ENCODE peak calls at places on chromosomes 6 and 20, in four cellular contexts. One of them, this sample, is unnamed.

GRCh38 chr20:1652960-1653359 is 4.6 kb downstream of the SIRPG start:
- DNase-seq in SK-N-SH: no peak
- DNase-seq in K562: no peak
- DNase-seq in HL-60: peak
- DNase-seq in this sample: no peak

GRCh38 chr6:4059115-4059777 is 19.7 kb downstream of the FAM217A start:
- DNase-seq in SK-N-SH: no peak
- DNase-seq in K562: peak
- DNase-seq in HL-60: no peak
- DNase-seq in this sample: peak

GRCh38 chr20:23889775-23890187 is 10.2 kb upstream of the CST5 start:
- DNase-seq in SK-N-SH: peak
- DNase-seq in K562: peak
- DNase-seq in HL-60: peak
- DNase-seq in this sample: peak

GRCh38 chr6:106496791-106497190 is 132.5 kb downstream of the RTN4IP1 start:
- DNase-seq in SK-N-SH: no peak
- DNase-seq in K562: no peak
- DNase-seq in HL-60: no peak
- DNase-seq in this sample: no peak

GRCh38 chr6:109526905-109527628 is 44.0 kb upstream of the ZBTB24 start:
- DNase-seq in SK-N-SH: peak
- DNase-seq in K562: peak
- DNase-seq in HL-60: peak
- DNase-seq in this sample: peak

GRCh38 chr6:87274660-87275273 is 47.6 kb upstream of the SMIM8 start:
- DNase-seq in SK-N-SH: no peak
- DNase-seq in K562: no peak
- DNase-seq in HL-60: no peak
- DNase-seq in this sample: no peak

GRCh38 chr6:44630125-44631028 is 242.9 kb downstream of the CDC5L start:
- DNase-seq in SK-N-SH: peak
- DNase-seq in K562: peak
- DNase-seq in HL-60: peak
- DNase-seq in this sample: peak

GRCh38 chr6:159180001-159180400 is 10.8 kb downstream of the FNDC1 start:
- DNase-seq in SK-N-SH: no peak
- DNase-seq in K562: no peak
- DNase-seq in HL-60: no peak
- DNase-seq in this sample: no peak

GRCh38 chr6:17820055-17820454 is 113.3 kb upstream of the NUP153 start:
- DNase-seq in SK-N-SH: no peak
- DNase-seq in K562: peak
- DNase-seq in HL-60: peak
- DNase-seq in this sample: peak

GRCh38 chr6:26022166-26022510 is 59.5 kb downstream of the TRIM38 start:
- DNase-seq in SK-N-SH: peak
- DNase-seq in K562: peak
- DNase-seq in HL-60: peak
- DNase-seq in this sample: no peak

GRCh38 chr6:3885262-3886036 is 36.3 kb downstream of the FAM50B start:
- DNase-seq in SK-N-SH: no peak
- DNase-seq in K562: peak
- DNase-seq in HL-60: no peak
- DNase-seq in this sample: peak

GRCh38 chr20:5077761-5078387 is 41.9 kb downstream of the PCNA start:
- DNase-seq in SK-N-SH: no peak
- DNase-seq in K562: no peak
- DNase-seq in HL-60: no peak
- DNase-seq in this sample: no peak

GRCh38 chr6:159110013-159110412 is 59.2 kb upstream of the FNDC1 start:
- DNase-seq in SK-N-SH: peak
- DNase-seq in K562: peak
- DNase-seq in HL-60: peak
- DNase-seq in this sample: peak

GRCh38 chr20:23349338-23350006 is 1.1 kb upstream of the NXT1 start:
- DNase-seq in SK-N-SH: peak
- DNase-seq in K562: no peak
- DNase-seq in HL-60: no peak
- DNase-seq in this sample: no peak

GRCh38 chr20:20713244-20713765 is 861 bp upstream of the RALGAPA2 start:
- DNase-seq in SK-N-SH: peak
- DNase-seq in K562: peak
- DNase-seq in HL-60: no peak
- DNase-seq in this sample: peak

DNA sequence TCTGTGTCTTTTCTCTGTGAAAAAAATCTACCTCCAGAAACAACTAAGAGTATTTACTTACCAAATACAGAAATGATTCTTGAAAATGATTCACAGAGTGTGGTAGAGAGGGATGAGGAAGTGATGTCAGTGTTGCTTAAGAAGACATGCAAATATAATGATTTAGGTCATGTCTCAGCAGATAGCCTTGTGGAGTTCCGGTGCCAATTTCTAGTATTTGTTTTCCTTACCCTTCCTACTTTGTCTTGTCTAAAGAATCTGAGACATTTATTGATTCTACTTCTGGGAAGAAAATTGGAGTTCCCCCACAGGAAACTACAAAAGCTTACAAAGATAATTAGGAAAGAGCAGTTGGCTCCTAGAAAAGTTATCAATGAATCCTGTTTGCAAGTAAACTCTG is 68.8 kb downstream of the GJA1 start:
- DNase-seq in SK-N-SH: no peak
- DNase-seq in K562: no peak
- DNase-seq in HL-60: no peak
- DNase-seq in this sample: no peak
- TF ChIP-seq GABPA in SK-N-SH: peak
- TF ChIP-seq GABPA in K562: no peak
- TF ChIP-seq GABPA in HL-60: no peak
- TF ChIP-seq GABPA in this sample: no peak

DNA sequence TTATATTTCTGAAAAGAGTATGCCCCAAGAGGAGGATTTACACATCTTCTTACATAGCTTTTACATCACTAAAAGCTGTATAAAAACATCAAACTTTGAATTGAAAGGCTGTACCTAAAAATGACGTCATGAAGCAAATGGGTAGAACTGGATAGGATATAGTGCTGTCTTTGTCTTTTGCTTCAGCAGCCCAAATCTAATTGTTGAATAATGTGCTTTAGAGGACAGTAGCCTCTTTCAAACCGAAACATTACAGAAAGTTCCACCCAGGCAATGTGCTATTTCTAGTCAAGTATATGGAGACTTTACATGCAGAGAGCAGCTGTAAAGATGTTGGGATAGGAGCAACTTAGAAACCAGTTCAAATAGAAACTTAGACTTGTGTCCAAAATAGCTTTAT is 51.9 kb downstream of the ADGRG6 start:
- DNase-seq in SK-N-SH: no peak
- DNase-seq in K562: no peak
- DNase-seq in HL-60: no peak
- DNase-seq in this sample: no peak
- TF ChIP-seq GABPA in SK-N-SH: no peak
- TF ChIP-seq GABPA in K562: no peak
- TF ChIP-seq GABPA in HL-60: no peak
- TF ChIP-seq GABPA in this sample: no peak

DNA sequence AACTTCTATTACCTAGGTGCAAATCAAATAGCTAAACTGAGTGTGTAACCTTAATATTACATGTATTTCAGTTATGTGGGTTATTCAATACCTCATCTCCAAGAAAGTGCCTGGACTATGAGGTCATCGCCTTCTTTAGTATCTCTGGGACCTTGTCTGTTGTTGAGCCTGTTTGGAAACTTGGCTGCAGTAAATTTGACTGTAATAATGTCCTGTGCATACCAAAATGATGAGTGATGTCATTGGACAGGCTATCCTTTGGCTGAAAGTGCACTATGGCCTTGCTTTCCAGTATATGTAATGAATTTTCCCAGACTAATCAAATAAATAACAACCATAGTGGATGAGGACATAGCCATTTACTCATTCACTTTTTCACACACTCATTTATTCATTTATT is 455.1 kb downstream of the ADGRB3 start:
- DNase-seq in SK-N-SH: no peak
- DNase-seq in K562: no peak
- DNase-seq in HL-60: no peak
- DNase-seq in this sample: no peak
- TF ChIP-seq GABPA in SK-N-SH: no peak
- TF ChIP-seq GABPA in K562: no peak
- TF ChIP-seq GABPA in HL-60: no peak
- TF ChIP-seq GABPA in this sample: no peak

GRCh38 chr20:63737690-63737939 is 1.2 kb downstream of the LIME1 start:
- DNase-seq in SK-N-SH: peak
- DNase-seq in K562: no peak
- DNase-seq in HL-60: no peak
- DNase-seq in this sample: peak

GRCh38 chr20:63739129-63740069 is at the start of gene SLC2A4RG:
- DNase-seq in SK-N-SH: peak
- DNase-seq in K562: peak
- DNase-seq in HL-60: peak
- DNase-seq in this sample: peak

GRCh38 chr20:63737940-63738686 is 1.5 kb upstream of the SLC2A4RG start:
- DNase-seq in SK-N-SH: no peak
- DNase-seq in K562: no peak
- DNase-seq in HL-60: no peak
- DNase-seq in this sample: peak

GRCh38 chr20:63740070-63740500 is 509 bp downstream of the SLC2A4RG start:
- DNase-seq in SK-N-SH: peak
- DNase-seq in K562: peak
- DNase-seq in HL-60: peak
- DNase-seq in this sample: no peak

GRCh38 chr20:63738687-63739128 is 868 bp upstream of the SLC2A4RG start:
- DNase-seq in SK-N-SH: peak
- DNase-seq in K562: peak
- DNase-seq in HL-60: no peak
- DNase-seq in this sample: peak
- TF ChIP-seq GABPA in SK-N-SH: no peak
- TF ChIP-seq GABPA in K562: no peak
- TF ChIP-seq GABPA in HL-60: no peak
- TF ChIP-seq GABPA in this sample: no peak

DNA sequence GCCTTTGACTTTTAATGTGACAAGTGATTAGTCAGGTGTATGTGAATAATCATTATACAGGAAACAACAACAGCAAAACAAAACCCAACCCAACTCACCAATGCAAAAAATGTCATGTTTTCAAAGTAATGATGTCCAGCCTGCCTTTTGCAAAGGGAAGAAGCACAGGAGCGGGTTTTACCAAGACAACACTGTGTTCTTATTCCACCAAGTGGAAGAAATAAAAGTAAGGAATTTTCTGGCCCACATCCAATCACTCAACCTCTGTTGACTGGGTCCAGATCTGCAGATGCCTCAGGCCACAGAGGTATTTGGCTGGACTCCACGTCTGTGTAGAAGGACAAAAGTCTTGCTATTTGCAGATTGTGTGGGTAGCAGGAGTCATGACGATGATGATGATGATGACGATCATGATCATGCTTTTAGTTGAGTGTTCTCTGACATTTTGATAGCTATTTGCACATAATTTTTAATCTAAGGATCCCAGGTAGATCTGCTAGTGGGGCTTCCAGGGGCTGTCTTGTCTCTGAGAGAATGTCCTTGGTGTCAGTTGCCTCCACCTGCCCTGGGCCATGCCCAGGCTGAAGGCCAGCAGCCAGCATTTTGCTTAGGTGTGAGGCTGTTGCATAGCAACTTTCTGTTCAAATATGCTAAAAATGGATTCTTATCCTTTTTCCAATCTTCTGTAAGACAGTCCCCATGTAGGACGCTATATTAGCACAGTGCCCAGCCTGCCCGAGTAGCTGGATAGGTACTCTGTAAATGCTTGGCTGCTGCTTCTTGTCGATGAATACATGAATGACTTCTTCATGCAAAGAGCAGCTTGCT is 62.3 kb upstream of the CITED2 start:
- DNase-seq in SK-N-SH: no peak
- DNase-seq in K562: no peak
- DNase-seq in HL-60: no peak
- DNase-seq in this sample: no peak
- TF ChIP-seq GABPA in SK-N-SH: no peak
- TF ChIP-seq GABPA in K562: no peak
- TF ChIP-seq GABPA in HL-60: no peak
- TF ChIP-seq GABPA in this sample: no peak

DNA sequence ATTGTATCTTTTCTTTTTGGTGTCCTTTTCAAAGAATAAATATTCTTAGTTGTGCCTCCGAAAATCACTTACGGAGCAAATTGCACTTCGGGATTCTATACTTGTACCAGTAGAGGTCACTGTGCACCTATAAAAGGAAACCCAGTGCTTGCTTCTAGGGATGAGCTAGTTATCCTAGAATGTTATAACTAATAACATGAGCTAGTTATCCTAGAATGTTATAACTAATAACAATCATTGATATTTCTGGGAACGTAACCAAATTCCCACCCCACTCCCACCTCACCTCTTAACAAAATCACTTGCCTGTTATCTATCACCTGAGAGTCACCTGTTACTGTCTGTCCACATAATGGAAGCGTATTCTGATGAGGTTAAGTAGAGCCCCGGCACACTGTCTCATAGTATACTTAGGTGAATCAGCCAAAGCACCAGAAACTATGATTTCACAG is 126.9 kb upstream of the TIAM2 start:
- DNase-seq in SK-N-SH: peak
- DNase-seq in K562: peak
- DNase-seq in HL-60: peak
- DNase-seq in this sample: peak
- TF ChIP-seq GABPA in SK-N-SH: no peak
- TF ChIP-seq GABPA in K562: no peak
- TF ChIP-seq GABPA in HL-60: no peak
- TF ChIP-seq GABPA in this sample: no peak

DNA sequence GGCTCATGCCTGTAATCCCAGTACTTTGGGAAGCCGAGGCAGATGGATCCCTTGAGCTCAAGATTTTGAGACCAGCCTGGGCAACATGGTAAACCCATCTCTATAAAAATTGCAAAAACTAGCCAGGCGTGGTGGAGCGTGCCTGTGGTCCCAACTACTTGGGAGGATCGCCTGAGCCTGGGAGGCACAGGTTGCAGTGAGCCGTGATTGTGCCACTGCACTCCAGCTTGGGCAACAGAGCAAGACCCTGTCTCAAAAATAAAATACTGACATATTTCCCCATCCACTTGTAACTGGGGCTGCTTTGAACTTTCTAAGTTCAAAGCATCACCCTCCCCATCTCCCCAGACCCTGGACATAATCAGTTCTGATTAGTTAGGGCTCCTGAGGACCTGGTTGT is 7.2 kb upstream of the MMP9 start:
- DNase-seq in SK-N-SH: no peak
- DNase-seq in K562: no peak
- DNase-seq in HL-60: no peak
- DNase-seq in this sample: no peak
- TF ChIP-seq GABPA in SK-N-SH: no peak
- TF ChIP-seq GABPA in K562: no peak
- TF ChIP-seq GABPA in HL-60: no peak
- TF ChIP-seq GABPA in this sample: no peak

DNA sequence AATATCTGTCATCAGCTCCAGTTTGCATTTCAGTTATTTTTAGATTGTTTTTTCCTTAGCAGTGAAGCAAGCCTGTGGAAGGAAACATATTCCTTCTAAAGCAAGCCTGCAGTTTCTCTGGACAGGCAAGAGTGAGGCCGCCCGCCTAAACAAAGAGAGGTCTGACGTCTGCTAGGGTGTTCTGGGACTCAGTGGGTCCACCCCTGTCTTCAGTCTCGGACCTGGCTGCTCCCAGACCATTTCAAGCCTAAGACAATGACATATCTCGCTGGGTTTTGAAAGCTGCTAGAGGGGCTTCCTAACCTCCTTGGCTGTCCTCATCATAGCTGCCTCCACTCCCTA is 36.8 kb upstream of the RNF24 start:
- DNase-seq in SK-N-SH: no peak
- DNase-seq in K562: no peak
- DNase-seq in HL-60: no peak
- DNase-seq in this sample: no peak
- TF ChIP-seq GABPA in SK-N-SH: no peak
- TF ChIP-seq GABPA in K562: no peak
- TF ChIP-seq GABPA in HL-60: no peak
- TF ChIP-seq GABPA in this sample: no peak

This sample was measured in HepG2.